ENCODE peak calls at places on chromosome 14, in nine cellular contexts. One of them, this sample, is unnamed.

GRCh38 chr14:73014105-73014504 is 12.8 kb downstream of the ZFYVE1 start:
- DNase-seq in NCI-H345: no peak
- DNase-seq in astrocyte: peak
- DNase-seq in non-pigmented ciliary epithelial cell: no peak
- DNase-seq in fibroblast of pulmonary artery: peak
- DNase-seq in HTR-8/SVneo: no peak
- DNase-seq in NCI-H69: no peak
- DNase-seq in upper lobe of right lung: no peak
- DNase-seq in H4: no peak
- DNase-seq in this sample: no peak

GRCh38 chr14:89566644-89567411 is 149.8 kb upstream of the FOXN3 start:
- DNase-seq in NCI-H345: no peak
- DNase-seq in non-pigmented ciliary epithelial cell: no peak
- DNase-seq in NCI-H69: no peak
- DNase-seq in HTR-8/SVneo: no peak
- DNase-seq in upper lobe of right lung: no peak
- DNase-seq in fibroblast of pulmonary artery: no peak
- DNase-seq in astrocyte: no peak
- DNase-seq in H4: no peak
- DNase-seq in this sample: no peak

GRCh38 chr14:21191809-21192446 is 36.1 kb upstream of the OR5AU1 start:
- DNase-seq in NCI-H345: peak
- DNase-seq in HTR-8/SVneo: peak
- DNase-seq in fibroblast of pulmonary artery: peak
- DNase-seq in NCI-H69: peak
- DNase-seq in non-pigmented ciliary epithelial cell: no peak
- DNase-seq in upper lobe of right lung: peak
- DNase-seq in H4: peak
- DNase-seq in astrocyte: no peak
- DNase-seq in this sample: peak

GRCh38 chr14:53979141-53979673 is 22.6 kb upstream of the BMP4 start:
- DNase-seq in fibroblast of pulmonary artery: peak
- DNase-seq in HTR-8/SVneo: peak
- DNase-seq in non-pigmented ciliary epithelial cell: no peak
- DNase-seq in astrocyte: peak
- DNase-seq in NCI-H69: no peak
- DNase-seq in H4: peak
- DNase-seq in NCI-H345: no peak
- DNase-seq in upper lobe of right lung: no peak
- DNase-seq in this sample: no peak

GRCh38 chr14:84804498-84805294 is 725.2 kb upstream of the FLRT2 start:
- DNase-seq in upper lobe of right lung: no peak
- DNase-seq in non-pigmented ciliary epithelial cell: no peak
- DNase-seq in HTR-8/SVneo: no peak
- DNase-seq in NCI-H69: no peak
- DNase-seq in H4: no peak
- DNase-seq in NCI-H345: no peak
- DNase-seq in fibroblast of pulmonary artery: peak
- DNase-seq in astrocyte: no peak
- DNase-seq in this sample: no peak

GRCh38 chr14:95370076-95370475 is 50.4 kb upstream of the CLMN start:
- DNase-seq in fibroblast of pulmonary artery: no peak
- DNase-seq in upper lobe of right lung: no peak
- DNase-seq in HTR-8/SVneo: no peak
- DNase-seq in NCI-H345: no peak
- DNase-seq in non-pigmented ciliary epithelial cell: no peak
- DNase-seq in H4: no peak
- DNase-seq in NCI-H69: no peak
- DNase-seq in astrocyte: no peak
- DNase-seq in this sample: no peak

GRCh38 chr14:60097974-60098373 is 6.3 kb downstream of the PCNX4 start:
- DNase-seq in H4: no peak
- DNase-seq in non-pigmented ciliary epithelial cell: no peak
- DNase-seq in fibroblast of pulmonary artery: no peak
- DNase-seq in HTR-8/SVneo: no peak
- DNase-seq in upper lobe of right lung: no peak
- DNase-seq in astrocyte: no peak
- DNase-seq in NCI-H345: no peak
- DNase-seq in NCI-H69: no peak
- DNase-seq in this sample: no peak

GRCh38 chr14:84686550-84686949 is 843.4 kb upstream of the FLRT2 start:
- DNase-seq in NCI-H69: no peak
- DNase-seq in astrocyte: no peak
- DNase-seq in fibroblast of pulmonary artery: peak
- DNase-seq in non-pigmented ciliary epithelial cell: no peak
- DNase-seq in HTR-8/SVneo: no peak
- DNase-seq in upper lobe of right lung: no peak
- DNase-seq in H4: no peak
- DNase-seq in NCI-H345: no peak
- DNase-seq in this sample: no peak

GRCh38 chr14:71235865-71236264 is 328.6 kb downstream of the PCNX1 start:
- DNase-seq in NCI-H69: peak
- DNase-seq in H4: no peak
- DNase-seq in astrocyte: peak
- DNase-seq in fibroblast of pulmonary artery: no peak
- DNase-seq in NCI-H345: peak
- DNase-seq in HTR-8/SVneo: no peak
- DNase-seq in non-pigmented ciliary epithelial cell: no peak
- DNase-seq in upper lobe of right lung: no peak
- DNase-seq in this sample: no peak

GRCh38 chr14:73725116-73726024 is 11.2 kb upstream of the PNMA1 start:
- DNase-seq in NCI-H345: no peak
- DNase-seq in astrocyte: peak
- DNase-seq in NCI-H69: no peak
- DNase-seq in non-pigmented ciliary epithelial cell: no peak
- DNase-seq in HTR-8/SVneo: no peak
- DNase-seq in upper lobe of right lung: peak
- DNase-seq in H4: peak
- DNase-seq in fibroblast of pulmonary artery: peak
- DNase-seq in this sample: no peak

GRCh38 chr14:89616425-89617141 is 199.6 kb upstream of the FOXN3 start:
- DNase-seq in HTR-8/SVneo: no peak
- DNase-seq in fibroblast of pulmonary artery: peak
- DNase-seq in NCI-H69: peak
- DNase-seq in upper lobe of right lung: no peak
- DNase-seq in astrocyte: no peak
- DNase-seq in non-pigmented ciliary epithelial cell: no peak
- DNase-seq in NCI-H345: peak
- DNase-seq in H4: no peak
- DNase-seq in this sample: no peak

GRCh38 chr14:38212996-38213395 is 5.3 kb downstream of the SSTR1 start:
- DNase-seq in NCI-H345: no peak
- DNase-seq in upper lobe of right lung: no peak
- DNase-seq in astrocyte: peak
- DNase-seq in HTR-8/SVneo: no peak
- DNase-seq in non-pigmented ciliary epithelial cell: no peak
- DNase-seq in fibroblast of pulmonary artery: peak
- DNase-seq in NCI-H69: no peak
- DNase-seq in H4: no peak
- DNase-seq in this sample: no peak

GRCh38 chr14:35878272-35879140 is 52.4 kb downstream of the BRMS1L start:
- DNase-seq in NCI-H345: no peak
- DNase-seq in fibroblast of pulmonary artery: peak
- DNase-seq in H4: peak
- DNase-seq in astrocyte: peak
- DNase-seq in non-pigmented ciliary epithelial cell: peak
- DNase-seq in upper lobe of right lung: no peak
- DNase-seq in HTR-8/SVneo: peak
- DNase-seq in NCI-H69: peak
- DNase-seq in this sample: no peak

GRCh38 chr14:55130194-55130550 is 1.1 kb downstream of the LGALS3 start:
- DNase-seq in fibroblast of pulmonary artery: no peak
- DNase-seq in astrocyte: no peak
- DNase-seq in HTR-8/SVneo: peak
- DNase-seq in NCI-H69: peak
- DNase-seq in NCI-H345: no peak
- DNase-seq in upper lobe of right lung: no peak
- DNase-seq in H4: no peak
- DNase-seq in non-pigmented ciliary epithelial cell: no peak
- DNase-seq in this sample: no peak

GRCh38 chr14:72479471-72479931 is 414.4 kb downstream of the DPF3 start:
- DNase-seq in non-pigmented ciliary epithelial cell: no peak
- DNase-seq in astrocyte: peak
- DNase-seq in NCI-H345: no peak
- DNase-seq in HTR-8/SVneo: no peak
- DNase-seq in upper lobe of right lung: no peak
- DNase-seq in H4: no peak
- DNase-seq in fibroblast of pulmonary artery: no peak
- DNase-seq in NCI-H69: no peak
- DNase-seq in this sample: no peak

GRCh38 chr14:103509864-103510263 is 12.8 kb downstream of the CKB start:
- DNase-seq in NCI-H69: no peak
- DNase-seq in HTR-8/SVneo: no peak
- DNase-seq in upper lobe of right lung: peak
- DNase-seq in astrocyte: no peak
- DNase-seq in non-pigmented ciliary epithelial cell: no peak
- DNase-seq in NCI-H345: no peak
- DNase-seq in fibroblast of pulmonary artery: no peak
- DNase-seq in H4: no peak
- DNase-seq in this sample: no peak

GRCh38 chr14:52142504-52142903 is 73.6 kb upstream of the NID2 start:
- DNase-seq in non-pigmented ciliary epithelial cell: no peak
- DNase-seq in NCI-H345: no peak
- DNase-seq in astrocyte: no peak
- DNase-seq in fibroblast of pulmonary artery: no peak
- DNase-seq in upper lobe of right lung: no peak
- DNase-seq in HTR-8/SVneo: no peak
- DNase-seq in H4: no peak
- DNase-seq in NCI-H69: no peak
- DNase-seq in this sample: no peak

GRCh38 chr14:68190032-68190431 is 370.5 kb downstream of the RAD51B start:
- DNase-seq in astrocyte: no peak
- DNase-seq in NCI-H69: no peak
- DNase-seq in upper lobe of right lung: no peak
- DNase-seq in NCI-H345: no peak
- DNase-seq in non-pigmented ciliary epithelial cell: no peak
- DNase-seq in fibroblast of pulmonary artery: no peak
- DNase-seq in H4: no peak
- DNase-seq in HTR-8/SVneo: no peak
- DNase-seq in this sample: no peak

GRCh38 chr14:96126339-96126770 is 78.3 kb upstream of the BDKRB2 start:
- DNase-seq in upper lobe of right lung: no peak
- DNase-seq in HTR-8/SVneo: no peak
- DNase-seq in fibroblast of pulmonary artery: no peak
- DNase-seq in non-pigmented ciliary epithelial cell: no peak
- DNase-seq in NCI-H69: no peak
- DNase-seq in NCI-H345: no peak
- DNase-seq in H4: no peak
- DNase-seq in astrocyte: no peak
- DNase-seq in this sample: no peak

GRCh38 chr14:20356422-20356821 is 13.0 kb downstream of the PARP2 start:
- DNase-seq in NCI-H345: no peak
- DNase-seq in H4: no peak
- DNase-seq in HTR-8/SVneo: no peak
- DNase-seq in non-pigmented ciliary epithelial cell: no peak
- DNase-seq in fibroblast of pulmonary artery: no peak
- DNase-seq in upper lobe of right lung: no peak
- DNase-seq in NCI-H69: no peak
- DNase-seq in astrocyte: no peak
- DNase-seq in this sample: no peak

GRCh38 chr14:41873379-41874034 is 266.8 kb downstream of the LRFN5 start:
- DNase-seq in fibroblast of pulmonary artery: peak
- DNase-seq in NCI-H345: no peak
- DNase-seq in HTR-8/SVneo: no peak
- DNase-seq in NCI-H69: no peak
- DNase-seq in astrocyte: peak
- DNase-seq in H4: no peak
- DNase-seq in upper lobe of right lung: no peak
- DNase-seq in non-pigmented ciliary epithelial cell: peak
- DNase-seq in this sample: no peak

GRCh38 chr14:51041853-51042252 is 53.1 kb downstream of the TRIM9 start:
- DNase-seq in fibroblast of pulmonary artery: no peak
- DNase-seq in H4: no peak
- DNase-seq in non-pigmented ciliary epithelial cell: no peak
- DNase-seq in NCI-H69: no peak
- DNase-seq in upper lobe of right lung: no peak
- DNase-seq in astrocyte: no peak
- DNase-seq in HTR-8/SVneo: no peak
- DNase-seq in NCI-H345: no peak
- DNase-seq in this sample: no peak

GRCh38 chr14:100619382-100620305 is 32.4 kb upstream of the BEGAIN start:
- DNase-seq in HTR-8/SVneo: no peak
- DNase-seq in upper lobe of right lung: peak
- DNase-seq in NCI-H69: peak
- DNase-seq in H4: no peak
- DNase-seq in astrocyte: no peak
- DNase-seq in non-pigmented ciliary epithelial cell: no peak
- DNase-seq in NCI-H345: no peak
- DNase-seq in fibroblast of pulmonary artery: no peak
- DNase-seq in this sample: no peak

GRCh38 chr14:38039526-38039925 is 168.2 kb upstream of the SSTR1 start:
- DNase-seq in non-pigmented ciliary epithelial cell: no peak
- DNase-seq in upper lobe of right lung: no peak
- DNase-seq in H4: no peak
- DNase-seq in fibroblast of pulmonary artery: no peak
- DNase-seq in NCI-H69: no peak
- DNase-seq in NCI-H345: no peak
- DNase-seq in HTR-8/SVneo: no peak
- DNase-seq in astrocyte: no peak
- DNase-seq in this sample: no peak

GRCh38 chr14:99123208-99123870 is 148.7 kb downstream of the BCL11B start:
- DNase-seq in upper lobe of right lung: no peak
- DNase-seq in H4: no peak
- DNase-seq in astrocyte: no peak
- DNase-seq in fibroblast of pulmonary artery: no peak
- DNase-seq in non-pigmented ciliary epithelial cell: no peak
- DNase-seq in NCI-H69: no peak
- DNase-seq in HTR-8/SVneo: no peak
- DNase-seq in NCI-H345: no peak
- DNase-seq in this sample: no peak

GRCh38 chr14:93212432-93212831 is 5.4 kb downstream of the UBR7 start:
- DNase-seq in H4: no peak
- DNase-seq in fibroblast of pulmonary artery: no peak
- DNase-seq in upper lobe of right lung: no peak
- DNase-seq in astrocyte: no peak
- DNase-seq in NCI-H345: no peak
- DNase-seq in HTR-8/SVneo: no peak
- DNase-seq in NCI-H69: no peak
- DNase-seq in non-pigmented ciliary epithelial cell: no peak
- DNase-seq in this sample: no peak

GRCh38 chr14:96349286-96350075 is 13.7 kb downstream of the ATG2B start:
- DNase-seq in fibroblast of pulmonary artery: no peak
- DNase-seq in non-pigmented ciliary epithelial cell: no peak
- DNase-seq in upper lobe of right lung: no peak
- DNase-seq in NCI-H345: no peak
- DNase-seq in astrocyte: no peak
- DNase-seq in NCI-H69: no peak
- DNase-seq in HTR-8/SVneo: no peak
- DNase-seq in H4: no peak
- DNase-seq in this sample: no peak

GRCh38 chr14:51990488-51990887 is 1.1 kb downstream of the RTRAF start:
- DNase-seq in non-pigmented ciliary epithelial cell: no peak
- DNase-seq in HTR-8/SVneo: no peak
- DNase-seq in H4: no peak
- DNase-seq in fibroblast of pulmonary artery: no peak
- DNase-seq in NCI-H345: no peak
- DNase-seq in NCI-H69: no peak
- DNase-seq in upper lobe of right lung: no peak
- DNase-seq in astrocyte: no peak
- DNase-seq in this sample: no peak

GRCh38 chr14:76926521-76927251 is 100.5 kb downstream of the LRRC74A start:
- DNase-seq in fibroblast of pulmonary artery: peak
- DNase-seq in H4: no peak
- DNase-seq in HTR-8/SVneo: no peak
- DNase-seq in astrocyte: no peak
- DNase-seq in upper lobe of right lung: no peak
- DNase-seq in NCI-H345: no peak
- DNase-seq in non-pigmented ciliary epithelial cell: no peak
- DNase-seq in NCI-H69: peak
- DNase-seq in this sample: no peak

GRCh38 chr14:68625366-68626090 is 167.3 kb downstream of the ZFP36L1 start:
- DNase-seq in fibroblast of pulmonary artery: no peak
- DNase-seq in upper lobe of right lung: peak
- DNase-seq in H4: no peak
- DNase-seq in HTR-8/SVneo: no peak
- DNase-seq in astrocyte: no peak
- DNase-seq in non-pigmented ciliary epithelial cell: no peak
- DNase-seq in NCI-H345: no peak
- DNase-seq in NCI-H69: no peak
- DNase-seq in this sample: no peak

GRCh38 chr14:96638041-96638855 is 136.1 kb downstream of the PAPOLA start:
- DNase-seq in fibroblast of pulmonary artery: no peak
- DNase-seq in H4: no peak
- DNase-seq in NCI-H69: no peak
- DNase-seq in non-pigmented ciliary epithelial cell: no peak
- DNase-seq in NCI-H345: no peak
- DNase-seq in upper lobe of right lung: peak
- DNase-seq in HTR-8/SVneo: no peak
- DNase-seq in astrocyte: no peak
- DNase-seq in this sample: no peak

This sample was measured in lower lobe of right lung.